ENCODE peak calls at places on chromosome 6, in nine cellular contexts. Q, X, Z, S, T, C, A, K and R are unnamed samples.
A peak's percentile ranks its signal among the peaks of the same experiment; 100 is the strongest.

GRCh38 chr6:78308025-78308424 is 559.3 kb upstream of the IRAK1BP1 start:
- DNase-seq in Q (no peak), X (no peak), Z (no peak), S (no peak), T (peak; percentile 27), C (no peak), A (no peak), K (peak; percentile 0), R (no peak)

GRCh38 chr6:98041921-98042320 is 758.9 kb upstream of the MMS22L start:
- DNase-seq in Q (no peak), X (no peak), Z (no peak), S (no peak), T (no peak), C (no peak), A (peak; percentile 53), K (no peak), R (no peak)

GRCh38 chr6:52512199-52512598 is 64.7 kb downstream of the TRAM2 start:
- DNase-seq in Q (no peak), X (peak; percentile 66), Z (no peak), S (peak; percentile 43), T (no peak), C (peak; percentile 31), A (no peak), K (peak; percentile 94), R (peak; percentile 91)

GRCh38 chr6:43972915-43973304 is 154.3 kb downstream of the MRPL14 start:
- DNase-seq in Q (peak; percentile 79), X (peak; percentile 43), Z (no peak), S (no peak), T (no peak), C (no peak), A (no peak), K (peak; percentile 87), R (peak; percentile 95)

GRCh38 chr6:87914637-87915395 is 132.8 kb upstream of the SPACA1 start:
- DNase-seq in Q (no peak), X (no peak), Z (no peak), S (no peak), T (no peak), C (no peak), A (no peak), K (no peak), R (no peak)

GRCh38 chr6:29845405-29846006 is 17.9 kb downstream of the HLA-G start:
- DNase-seq in Q (peak; percentile 59), X (peak; percentile 42), Z (no peak), S (no peak), T (peak; percentile 8), C (no peak), A (peak; percentile 35), K (no peak), R (no peak)

GRCh38 chr6:37317312-37318038 is 36.3 kb upstream of the RNF8 start:
- DNase-seq in Q (no peak), X (no peak), Z (no peak), S (no peak), T (no peak), C (no peak), A (no peak), K (no peak), R (no peak)

GRCh38 chr6:156845447-156845846 is 68.3 kb downstream of the ARID1B start:
- DNase-seq in Q (no peak), X (no peak), Z (no peak), S (no peak), T (no peak), C (no peak), A (no peak), K (no peak), R (no peak)

GRCh38 chr6:3471286-3471685 is 14.4 kb upstream of the SLC22A23 start:
- DNase-seq in Q (no peak), X (no peak), Z (no peak), S (no peak), T (no peak), C (no peak), A (peak; percentile 28), K (no peak), R (no peak)

GRCh38 chr6:116088946-116089345 is 11.7 kb upstream of the NT5DC1 start:
- DNase-seq in Q (no peak), X (no peak), Z (no peak), S (no peak), T (no peak), C (no peak), A (no peak), K (no peak), R (no peak)

GRCh38 chr6:161407581-161407980 is 133.7 kb upstream of the AGPAT4 start:
- DNase-seq in Q (no peak), X (no peak), Z (no peak), S (no peak), T (peak; percentile 8), C (no peak), A (no peak), K (peak; percentile 9), R (peak; percentile 54)

GRCh38 chr6:121748376-121748775 is 312.9 kb downstream of the GJA1 start:
- DNase-seq in Q (no peak), X (no peak), Z (no peak), S (no peak), T (no peak), C (no peak), A (peak; percentile 16), K (no peak), R (peak; percentile 61)

GRCh38 chr6:3621411-3621810 is 130.1 kb downstream of the PXDC1 start:
- DNase-seq in Q (no peak), X (no peak), Z (no peak), S (no peak), T (no peak), C (no peak), A (no peak), K (no peak), R (no peak)

GRCh38 chr6:125229080-125229479 is 72.7 kb downstream of the HDDC2 start:
- DNase-seq in Q (no peak), X (no peak), Z (no peak), S (no peak), T (no peak), C (no peak), A (no peak), K (no peak), R (peak; percentile 11)

GRCh38 chr6:44217332-44218143 is 812 bp downstream of the MYMX start:
- DNase-seq in Q (peak; percentile 62), X (no peak), Z (no peak), S (no peak), T (no peak), C (no peak), A (peak; percentile 35), K (no peak), R (peak; percentile 37)

GRCh38 chr6:13354331-13355042 is 26.1 kb upstream of the TBC1D7 start:
- DNase-seq in Q (no peak), X (no peak), Z (no peak), S (no peak), T (no peak), C (no peak), A (peak; percentile 62), K (peak; percentile 72), R (peak; percentile 29)

GRCh38 chr6:96015791-96016776 is at the start of gene FUT9:
- DNase-seq in Q (no peak), X (no peak), Z (no peak), S (no peak), T (no peak), C (no peak), A (peak; percentile 82), K (no peak), R (no peak)

GRCh38 chr6:139600919-139601470 is 226.5 kb upstream of the CITED2 start:
- DNase-seq in Q (no peak), X (no peak), Z (no peak), S (no peak), T (no peak), C (no peak), A (peak; percentile 75), K (no peak), R (no peak)

GRCh38 chr6:127481628-127482027 is 22.4 kb upstream of the KIAA0408 start:
- DNase-seq in Q (no peak), X (no peak), Z (no peak), S (no peak), T (no peak), C (no peak), A (peak; percentile 44), K (peak; percentile 13), R (no peak)

GRCh38 chr6:30740993-30741784 is 1.3 kb downstream of the FLOT1 start:
- DNase-seq in Q (peak; percentile 38), X (no peak), Z (no peak), S (no peak), T (no peak), C (no peak), A (no peak), K (no peak), R (no peak)

GRCh38 chr6:109869398-109870165 is 108.5 kb upstream of the GPR6 start:
- DNase-seq in Q (no peak), X (no peak), Z (no peak), S (no peak), T (no peak), C (no peak), A (peak; percentile 80), K (no peak), R (no peak)

GRCh38 chr6:142702501-142703460 is 242.2 kb downstream of the HIVEP2 start:
- DNase-seq in Q (peak; percentile 47), X (no peak), Z (no peak), S (no peak), T (no peak), C (no peak), A (peak; percentile 47), K (peak; percentile 71), R (no peak)

GRCh38 chr6:170098428-170099170 is 192.3 kb downstream of the DLL1 start:
- DNase-seq in Q (peak; percentile 11), X (no peak), Z (no peak), S (no peak), T (no peak), C (no peak), A (no peak), K (no peak), R (no peak)

GRCh38 chr6:125099211-125100017 is 54.2 kb upstream of the TPD52L1 start:
- DNase-seq in Q (peak; percentile 67), X (peak; percentile 59), Z (no peak), S (peak; percentile 71), T (peak; percentile 48), C (peak; percentile 14), A (peak; percentile 65), K (peak; percentile 59), R (peak; percentile 51)

GRCh38 chr6:100116409-100117194 is 122.6 kb upstream of the MCHR2 start:
- DNase-seq in Q (no peak), X (peak; percentile 48), Z (no peak), S (peak; percentile 23), T (peak; percentile 57), C (no peak), A (peak; percentile 85), K (peak; percentile 78), R (peak; percentile 68)

GRCh38 chr6:162684961-162685360 is 42.6 kb downstream of the PRKN start:
- DNase-seq in Q (no peak), X (peak; percentile 22), Z (no peak), S (no peak), T (no peak), C (no peak), A (no peak), K (no peak), R (no peak)

GRCh38 chr6:158853072-158853871 is 34.1 kb upstream of the EZR start:
- DNase-seq in Q (peak; percentile 95), X (peak; percentile 96), Z (peak; percentile 74), S (peak; percentile 83), T (peak; percentile 95), C (no peak), A (peak; percentile 99), K (peak; percentile 87), R (peak; percentile 42)

GRCh38 chr6:103273048-103273447 is 1586.7 kb downstream of the HACE1 start:
- DNase-seq in Q (no peak), X (no peak), Z (no peak), S (no peak), T (peak; percentile 53), C (no peak), A (peak; percentile 74), K (no peak), R (no peak)

GRCh38 chr6:75418233-75418632 is 75.4 kb downstream of the FILIP1 start:
- DNase-seq in Q (no peak), X (peak; percentile 17), Z (no peak), S (peak; percentile 49), T (no peak), C (no peak), A (no peak), K (peak; percentile 87), R (peak; percentile 48)

GRCh38 chr6:68279793-68280557 is 355.1 kb upstream of the ADGRB3 start:
- DNase-seq in Q (no peak), X (no peak), Z (no peak), S (no peak), T (no peak), C (no peak), A (peak; percentile 13), K (no peak), R (no peak)